ENCODE peak calls at places on chromosomes 1 and 21, in five cellular contexts. X is AG04450, P is fibroblast of pulmonary artery, J is NB4, Y is RWPE2. D is an unnamed sample.

GRCh38 chr1:35181790-35182455 is 11.0 kb downstream of the SFPQ start:
- DNase-seq in Y (no peak), P (no peak), X (no peak), J (no peak), D (no peak)

GRCh38 chr1:160101037-160101716 is 2.8 kb upstream of the IGSF8 start:
- DNase-seq in X (no peak), J (peak; percentile 88), Y (no peak), P (peak; percentile 72), D (peak; percentile 79)

GRCh38 chr21:23936224-23936623 is 1671.1 kb downstream of the MRPL39 start:
- DNase-seq in J (peak; percentile 55), Y (no peak), X (peak; percentile 27), P (peak; percentile 33), D (no peak)

GRCh38 chr1:204450461-204451257 is 39.0 kb upstream of the PPP1R15B start:
- DNase-seq in J (no peak), X (no peak), P (no peak), Y (no peak), D (no peak)

GRCh38 chr1:160465123-160465522 is 57.9 kb downstream of the SLAMF6 start:
- DNase-seq in Y (no peak), P (no peak), J (no peak), X (no peak), D (no peak)

GRCh38 chr1:30698401-30698981 is 24.9 kb downstream of the MATN1 start:
- DNase-seq in X (no peak), P (peak; percentile 6), J (no peak), Y (no peak), D (no peak)

GRCh38 chr1:228352677-228353481 is 53.8 kb downstream of the TRIM11 start:
- DNase-seq in J (no peak), X (no peak), Y (no peak), P (no peak), D (no peak)

GRCh38 chr1:17502326-17502778 is 37.1 kb upstream of the ARHGEF10L start:
- DNase-seq in Y (no peak), J (peak; percentile 74), X (peak; percentile 65), P (peak; percentile 86), D (peak; percentile 81)

GRCh38 chr1:53899206-53899628 is 5.2 kb downstream of the DIO1 start:
- DNase-seq in P (peak; percentile 34), Y (no peak), J (no peak), X (peak; percentile 41), D (no peak)

GRCh38 chr1:2474104-2474787 is 1.8 kb upstream of the PLCH2 start:
- DNase-seq in J (no peak), X (no peak), Y (no peak), P (no peak), D (no peak)

GRCh38 chr1:24084050-24084449 is 27.9 kb downstream of the MYOM3 start:
- DNase-seq in Y (no peak), P (peak; percentile 14), X (no peak), J (no peak), D (no peak)

GRCh38 chr1:94599090-94599813 is 57.7 kb upstream of the F3 start:
- DNase-seq in Y (no peak), P (no peak), J (peak; percentile 33), X (no peak), D (peak; percentile 18)
- TF ChIP-seq CTCF in Y (peak; percentile 59), P (peak; percentile 42), J (no peak), X (peak; percentile 60), D (peak; percentile 50)

GRCh38 chr1:173827611-173828010 is 2.9 kb upstream of the CENPL start:
- DNase-seq in X (no peak), Y (no peak), P (no peak), J (no peak), D (no peak)
- H3K4me3 ChIP-seq in X (no peak overlapping the region), Y (no peak overlapping the region), P (no peak overlapping the region), J (no peak overlapping the region), D (no peak overlapping the region)

GRCh38 chr1:40592107-40592773 is 60.8 kb downstream of the ZNF684 start:
- DNase-seq in X (no peak), Y (no peak), P (peak; percentile 50), J (peak; percentile 60), D (peak; percentile 14)
- TF ChIP-seq CTCF in X (peak; percentile 45), Y (peak; percentile 76), P (peak; percentile 51), J (peak; percentile 28), D (peak; percentile 45)

GRCh38 chr21:43337901-43338655 is 88.9 kb downstream of the SIK1 start:
- DNase-seq in P (no peak), J (no peak), X (no peak), Y (no peak), D (no peak)
- H3K4me3 ChIP-seq in P (no peak overlapping the region), J (no peak overlapping the region), X (no peak overlapping the region), Y (no peak overlapping the region), D (no peak overlapping the region)

GRCh38 chr1:192633533-192634258 is 2.3 kb upstream of the RGS13 start:
- DNase-seq in Y (no peak), J (no peak), P (no peak), X (no peak), D (no peak)
- TF ChIP-seq CTCF in Y (no peak), J (no peak), P (no peak), X (no peak), D (no peak)

DNA sequence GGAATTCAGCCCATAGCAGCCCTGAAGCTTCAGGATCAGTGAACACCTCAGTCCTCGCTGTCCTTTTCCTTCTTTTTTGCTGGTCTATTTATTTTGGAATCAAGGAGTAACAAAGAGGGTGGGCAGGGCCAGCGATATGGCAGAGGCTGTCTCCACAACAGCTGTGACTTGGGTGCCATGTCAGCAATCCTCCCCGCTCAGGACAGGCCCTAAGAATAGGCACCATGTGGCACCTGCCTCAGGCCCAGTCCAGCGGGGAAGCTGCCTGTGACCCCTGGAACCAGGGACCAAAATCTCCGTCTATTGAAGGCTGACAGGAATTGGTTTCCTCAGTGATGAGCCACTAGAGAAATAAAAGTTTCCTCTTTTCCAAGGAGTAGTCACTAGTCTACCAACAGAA is 58.6 kb upstream of the TNR start:
- DNase-seq in Y (no peak), X (no peak), J (no peak), P (no peak), D (no peak)
- H3K4me3 ChIP-seq in Y (no peak overlapping the region), X (no peak overlapping the region), J (no peak overlapping the region), P (no peak overlapping the region), D (no peak overlapping the region)

GRCh38 chr1:78325293-78325692 is 165.5 kb upstream of the PTGFR start:
- DNase-seq in X (no peak), P (no peak), Y (no peak), J (no peak), D (no peak)
- TF ChIP-seq CTCF in X (no peak), P (no peak), Y (no peak), J (no peak), D (no peak)